ENCODE peak calls at places on chromosomes 12 and 14, in four cellular contexts. One of them, this sample, is unnamed.

GRCh38 chr14:100589760-100590469 is 2.7 kb upstream of the BEGAIN start:
- DNase-seq in K562: no peak
- DNase-seq in HEK293T: no peak
- DNase-seq in WTC11: no peak
- DNase-seq in this sample: no peak

GRCh38 chr12:99093166-99093565 is 448.1 kb downstream of the APAF1 start:
- DNase-seq in WTC11: no peak
- DNase-seq in K562: no peak
- DNase-seq in HEK293T: no peak
- DNase-seq in this sample: no peak

GRCh38 chr12:112321277-112321676 is 61.0 kb downstream of the HECTD4 start:
- DNase-seq in WTC11: no peak
- DNase-seq in K562: no peak
- DNase-seq in HEK293T: no peak
- DNase-seq in this sample: no peak

GRCh38 chr12:24562761-24563392 is 386.0 kb downstream of the BCAT1 start:
- DNase-seq in HEK293T: peak
- DNase-seq in WTC11: peak
- DNase-seq in K562: no peak
- DNase-seq in this sample: no peak

GRCh38 chr12:126069549-126070165 is 1004.4 kb downstream of the AACS start:
- DNase-seq in HEK293T: peak
- DNase-seq in K562: peak
- DNase-seq in WTC11: peak
- DNase-seq in this sample: peak

GRCh38 chr12:113697646-113698504 is 226.2 kb upstream of the LHX5 start:
- DNase-seq in K562: no peak
- DNase-seq in HEK293T: no peak
- DNase-seq in WTC11: no peak
- DNase-seq in this sample: no peak

GRCh38 chr12:3496964-3497363 is 6.0 kb downstream of the PRMT8 start:
- DNase-seq in K562: no peak
- DNase-seq in WTC11: no peak
- DNase-seq in HEK293T: peak
- DNase-seq in this sample: peak

GRCh38 chr14:37592288-37593274 is 2.5 kb downstream of the FOXA1 start:
- DNase-seq in WTC11: peak
- DNase-seq in K562: no peak
- DNase-seq in HEK293T: no peak
- DNase-seq in this sample: no peak

GRCh38 chr14:90579088-90579487 is 182.3 kb downstream of the CALM1 start:
- DNase-seq in K562: no peak
- DNase-seq in HEK293T: no peak
- DNase-seq in WTC11: no peak
- DNase-seq in this sample: no peak

GRCh38 chr14:105484069-105484996 is 2.4 kb upstream of the CRIP1 start:
- DNase-seq in WTC11: no peak
- DNase-seq in HEK293T: no peak
- DNase-seq in K562: no peak
- DNase-seq in this sample: no peak

GRCh38 chr12:4392223-4392742 is 12.8 kb upstream of the FGF23 start:
- DNase-seq in K562: peak
- DNase-seq in HEK293T: no peak
- DNase-seq in WTC11: no peak
- DNase-seq in this sample: no peak

GRCh38 chr14:32254952-32255679 is 52.0 kb upstream of the RNU6-8 start:
- DNase-seq in WTC11: peak
- DNase-seq in HEK293T: peak
- DNase-seq in K562: peak
- DNase-seq in this sample: peak

GRCh38 chr14:50371546-50371945 is 25.1 kb downstream of the CDKL1 start:
- DNase-seq in K562: no peak
- DNase-seq in HEK293T: no peak
- DNase-seq in WTC11: no peak
- DNase-seq in this sample: no peak

GRCh38 chr12:127677537-127678131 is 589.3 kb upstream of the TMEM132C start:
- DNase-seq in K562: peak
- DNase-seq in WTC11: peak
- DNase-seq in HEK293T: peak
- DNase-seq in this sample: peak

GRCh38 chr12:107319536-107320030 is 226.2 kb upstream of the CRY1 start:
- DNase-seq in K562: no peak
- DNase-seq in HEK293T: peak
- DNase-seq in WTC11: no peak
- DNase-seq in this sample: no peak

GRCh38 chr12:82862069-82862841 is 175.5 kb downstream of the TMTC2 start:
- DNase-seq in K562: no peak
- DNase-seq in WTC11: no peak
- DNase-seq in HEK293T: peak
- DNase-seq in this sample: no peak

GRCh38 chr14:71382315-71382714 is 475.1 kb downstream of the PCNX1 start:
- DNase-seq in HEK293T: no peak
- DNase-seq in WTC11: no peak
- DNase-seq in K562: no peak
- DNase-seq in this sample: no peak

GRCh38 chr14:105864116-105864515 is 337.7 kb downstream of the TMEM121 start:
- DNase-seq in K562: no peak
- DNase-seq in WTC11: peak
- DNase-seq in HEK293T: no peak
- DNase-seq in this sample: no peak

GRCh38 chr14:91398707-91399106 is 18.9 kb downstream of the CCDC88C start:
- DNase-seq in K562: no peak
- DNase-seq in WTC11: no peak
- DNase-seq in HEK293T: no peak
- DNase-seq in this sample: no peak

GRCh38 chr14:50804181-50804721 is 26.7 kb downstream of the NIN start:
- DNase-seq in HEK293T: no peak
- DNase-seq in WTC11: no peak
- DNase-seq in K562: no peak
- DNase-seq in this sample: no peak

GRCh38 chr12:109725321-109726105 is 11.9 kb downstream of the FAM222A start:
- DNase-seq in HEK293T: no peak
- DNase-seq in WTC11: no peak
- DNase-seq in K562: no peak
- DNase-seq in this sample: no peak

GRCh38 chr14:80977103-80977728 is 21.8 kb downstream of the TSHR start:
- DNase-seq in K562: no peak
- DNase-seq in WTC11: no peak
- DNase-seq in HEK293T: no peak
- DNase-seq in this sample: no peak

GRCh38 chr14:95442633-95443021 is 73.8 kb downstream of the SYNE3 start:
- DNase-seq in K562: peak
- DNase-seq in WTC11: peak
- DNase-seq in HEK293T: peak
- DNase-seq in this sample: peak

GRCh38 chr14:100155881-100156645 is 3.4 kb downstream of the DEGS2 start:
- DNase-seq in HEK293T: no peak
- DNase-seq in K562: no peak
- DNase-seq in WTC11: no peak
- DNase-seq in this sample: peak

GRCh38 chr12:5967645-5968415 is 22.8 kb upstream of the ANO2 start:
- DNase-seq in K562: no peak
- DNase-seq in WTC11: no peak
- DNase-seq in HEK293T: no peak
- DNase-seq in this sample: no peak

GRCh38 chr12:27474344-27474743 is 27.8 kb downstream of the SMCO2 start:
- DNase-seq in HEK293T: no peak
- DNase-seq in WTC11: no peak
- DNase-seq in K562: no peak
- DNase-seq in this sample: no peak

GRCh38 chr12:124636138-124636968 is 68.9 kb upstream of the NCOR2 start:
- DNase-seq in HEK293T: no peak
- DNase-seq in K562: peak
- DNase-seq in WTC11: no peak
- DNase-seq in this sample: no peak

GRCh38 chr14:78933948-78934524 is 763.9 kb downstream of the NRXN3 start:
- DNase-seq in WTC11: no peak
- DNase-seq in HEK293T: peak
- DNase-seq in K562: peak
- DNase-seq in this sample: peak

GRCh38 chr14:76514599-76514998 is 138.7 kb downstream of the ESRRB start:
- DNase-seq in WTC11: no peak
- DNase-seq in K562: peak
- DNase-seq in HEK293T: peak
- DNase-seq in this sample: peak

GRCh38 chr14:73764881-73765280 is 50.7 kb upstream of the PNMA1 start:
- DNase-seq in HEK293T: no peak
- DNase-seq in WTC11: no peak
- DNase-seq in K562: no peak
- DNase-seq in this sample: no peak

GRCh38 chr14:20522332-20522731 is 17.0 kb downstream of the RNASE10 start:
- DNase-seq in WTC11: no peak
- DNase-seq in HEK293T: no peak
- DNase-seq in K562: no peak
- DNase-seq in this sample: no peak

GRCh38 chr12:122856999-122857671 is 21.9 kb downstream of the HIP1R start:
- DNase-seq in HEK293T: no peak
- DNase-seq in WTC11: no peak
- DNase-seq in K562: no peak
- DNase-seq in this sample: peak

GRCh38 chr12:51188359-51189051 is 15.6 kb upstream of the TFCP2 start:
- DNase-seq in HEK293T: no peak
- DNase-seq in WTC11: no peak
- DNase-seq in K562: peak
- DNase-seq in this sample: no peak

GRCh38 chr12:57455374-57456144 is 452 bp downstream of the INHBE start:
- DNase-seq in WTC11: no peak
- DNase-seq in K562: no peak
- DNase-seq in HEK293T: no peak
- DNase-seq in this sample: no peak

GRCh38 chr14:66228267-66228970 is 257.8 kb upstream of the CCDC196 start:
- DNase-seq in K562: no peak
- DNase-seq in HEK293T: no peak
- DNase-seq in WTC11: no peak
- DNase-seq in this sample: no peak

DNA sequence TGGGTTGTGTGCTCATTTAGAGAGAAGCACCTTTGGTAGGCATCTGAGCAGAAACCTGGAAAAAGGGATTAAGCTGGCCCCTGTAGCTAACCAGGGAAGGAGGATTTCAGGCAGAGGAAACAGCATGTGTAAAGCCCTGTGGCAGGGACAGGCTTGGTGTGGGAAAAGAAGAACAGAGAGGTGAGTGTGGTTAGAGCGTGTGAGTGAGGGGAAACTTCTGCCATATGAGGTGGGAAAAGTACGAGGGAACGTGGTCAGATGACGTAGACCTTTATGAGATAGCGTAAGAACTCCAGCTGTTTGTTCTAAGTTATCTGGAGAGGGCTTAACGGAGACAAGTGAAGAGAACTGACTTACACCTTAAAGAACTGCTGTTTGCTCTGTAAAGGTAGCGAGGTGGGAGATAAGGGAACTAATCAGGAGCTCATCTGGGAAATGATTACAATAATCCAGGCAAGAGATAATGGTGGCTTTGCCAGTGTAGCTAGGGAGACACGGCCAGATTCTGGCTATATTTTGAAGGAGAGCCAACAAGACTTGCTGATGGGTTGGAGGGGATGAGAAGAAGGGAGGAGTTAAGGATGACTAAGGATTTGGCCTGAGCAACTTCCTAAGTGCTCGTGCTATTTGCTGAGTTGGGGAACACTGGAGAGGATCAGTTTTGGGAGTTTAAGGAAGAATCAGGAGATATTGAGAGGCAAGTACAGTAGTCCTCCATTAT is 234.0 kb downstream of the ETNK1 start:
- DNase-seq in HEK293T: no peak
- DNase-seq in K562: no peak
- DNase-seq in WTC11: no peak
- DNase-seq in this sample: no peak
- TF ChIP-seq ELF4 in HEK293T: no peak
- TF ChIP-seq ELF4 in K562: no peak
- TF ChIP-seq ELF4 in WTC11: no peak
- TF ChIP-seq ELF4 in this sample: no peak

GRCh38 chr12:88298761-88299242 is 156.7 kb downstream of the TMTC3 start:
- DNase-seq in HEK293T: no peak
- DNase-seq in K562: no peak
- DNase-seq in WTC11: no peak
- DNase-seq in this sample: no peak
- TF ChIP-seq ELF4 in HEK293T: no peak
- TF ChIP-seq ELF4 in K562: no peak
- TF ChIP-seq ELF4 in WTC11: no peak
- TF ChIP-seq ELF4 in this sample: no peak

DNA sequence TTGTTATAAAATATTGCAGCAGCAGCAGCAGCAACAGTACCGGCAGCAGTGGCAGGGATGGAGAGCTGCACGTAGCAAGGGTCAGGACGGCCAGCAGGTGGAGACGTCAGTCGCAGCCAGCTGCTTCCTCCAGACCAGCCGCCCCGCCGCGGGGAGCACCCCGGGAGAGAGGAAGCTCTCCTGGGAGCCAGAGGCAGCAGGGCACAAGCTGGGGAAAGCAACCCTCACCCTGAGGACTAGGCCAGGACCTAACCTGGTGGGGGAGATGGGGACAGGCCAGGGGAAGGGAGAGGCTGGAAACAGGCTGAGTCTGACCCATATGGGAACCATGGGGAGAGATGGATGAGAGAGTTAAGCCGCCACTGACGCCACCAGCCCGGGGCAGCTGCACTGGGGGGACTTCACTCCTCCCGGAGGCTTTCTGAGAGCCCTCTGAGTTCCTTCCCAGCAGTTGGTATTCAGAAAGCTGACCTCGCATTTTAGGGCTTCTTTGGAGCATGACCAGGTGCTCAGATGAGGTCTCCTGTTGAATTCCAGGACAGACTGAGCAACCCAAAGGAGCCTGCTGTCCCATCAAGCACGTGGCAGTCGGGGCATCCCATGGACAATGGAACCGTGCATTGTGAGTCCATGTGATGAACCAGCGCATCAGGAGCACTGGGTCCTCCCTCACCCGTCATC is 56.3 kb downstream of the SPTB start:
- DNase-seq in WTC11: peak
- DNase-seq in K562: peak
- DNase-seq in HEK293T: peak
- DNase-seq in this sample: peak
- TF ChIP-seq ELF4 in WTC11: no peak
- TF ChIP-seq ELF4 in K562: no peak
- TF ChIP-seq ELF4 in HEK293T: no peak
- TF ChIP-seq ELF4 in this sample: no peak

DNA sequence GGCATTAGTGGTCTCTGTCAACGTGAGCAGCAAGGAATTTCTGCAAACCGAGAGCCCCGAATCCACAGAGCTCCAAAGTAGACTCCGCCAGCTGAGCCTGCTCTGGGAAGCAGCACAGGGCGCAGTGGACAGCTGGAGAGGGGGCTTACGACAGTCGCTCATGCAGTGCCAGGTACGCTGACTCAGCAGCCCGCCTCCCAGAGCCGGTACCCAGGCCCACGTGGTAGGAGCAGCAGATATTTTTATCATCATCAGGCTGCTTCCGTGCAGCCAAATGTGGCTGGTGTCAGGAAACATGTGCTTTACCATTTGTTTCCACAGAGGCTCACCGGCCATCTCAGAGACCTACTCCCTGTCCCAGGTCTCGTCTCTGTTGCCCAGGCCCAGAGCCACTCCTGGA is 73.7 kb downstream of the ESR2 start:
- DNase-seq in WTC11: no peak
- DNase-seq in HEK293T: no peak
- DNase-seq in K562: peak
- DNase-seq in this sample: no peak
- TF ChIP-seq ELF4 in WTC11: no peak
- TF ChIP-seq ELF4 in HEK293T: no peak
- TF ChIP-seq ELF4 in K562: no peak
- TF ChIP-seq ELF4 in this sample: no peak

GRCh38 chr12:39431797-39432196 is 11.1 kb downstream of the KIF21A start:
- DNase-seq in WTC11: no peak
- DNase-seq in HEK293T: no peak
- DNase-seq in K562: no peak
- DNase-seq in this sample: no peak
- TF ChIP-seq ELF4 in WTC11: no peak
- TF ChIP-seq ELF4 in HEK293T: no peak
- TF ChIP-seq ELF4 in K562: no peak
- TF ChIP-seq ELF4 in this sample: no peak